ENCODE peak calls at places on chromosomes 6 and 20, in five cellular contexts. K is astrocyte of the cerebellum, N is GM06990, A is heart left ventricle, T is uterus. L is an unnamed sample.

GRCh38 chr20:57712851-57713504 is 3.2 kb upstream of the PMEPA1 start:
- DNase-seq in A (no peak), T (no peak), N (no peak), K (no peak), L (no peak)

GRCh38 chr6:29737707-29738630 is 14.7 kb downstream of the HLA-F start:
- DNase-seq in N (no peak), T (peak), K (peak), A (peak), L (peak)

GRCh38 chr6:109236140-109237081 is 141.1 kb downstream of the CEP57L1 start:
- DNase-seq in K (no peak), N (no peak), T (no peak), A (no peak), L (no peak)

GRCh38 chr6:69162811-69163210 is 527.7 kb downstream of the ADGRB3 start:
- DNase-seq in N (no peak), A (no peak), K (no peak), T (no peak), L (no peak)

GRCh38 chr6:144063744-144064401 is 31.5 kb downstream of the SF3B5 start:
- DNase-seq in A (peak), T (peak), K (no peak), N (peak), L (peak)

GRCh38 chr6:7108964-7109836 is 1.4 kb downstream of the RREB1 start:
- DNase-seq in K (peak), N (peak), A (peak), T (peak), L (peak)

GRCh38 chr6:30678964-30679726 is 6.3 kb upstream of the DHX16 start:
- DNase-seq in T (peak), N (peak), A (peak), K (peak), L (peak)

GRCh38 chr20:41349266-41349665 is 8.6 kb downstream of the LPIN3 start:
- DNase-seq in A (no peak), N (no peak), K (no peak), T (no peak), L (no peak)

GRCh38 chr6:122214605-122215318 is 184.7 kb upstream of the HSF2 start:
- DNase-seq in A (no peak), N (no peak), T (no peak), K (no peak), L (no peak)

GRCh38 chr20:24665741-24666191 is 196.3 kb downstream of the SYNDIG1 start:
- DNase-seq in T (no peak), N (no peak), K (no peak), A (no peak), L (no peak)

GRCh38 chr20:53943522-53944291 is 126.7 kb downstream of the BCAS1 start:
- DNase-seq in K (no peak), T (no peak), N (no peak), A (no peak), L (peak)

GRCh38 chr20:63977392-63978276 is 1.8 kb downstream of the SAMD10 start:
- DNase-seq in N (no peak), T (no peak), K (no peak), A (no peak), L (peak)

GRCh38 chr6:112017169-112017568 is 36.7 kb upstream of the CCN6 start:
- DNase-seq in N (no peak), K (no peak), T (no peak), A (no peak), L (no peak)

DNA sequence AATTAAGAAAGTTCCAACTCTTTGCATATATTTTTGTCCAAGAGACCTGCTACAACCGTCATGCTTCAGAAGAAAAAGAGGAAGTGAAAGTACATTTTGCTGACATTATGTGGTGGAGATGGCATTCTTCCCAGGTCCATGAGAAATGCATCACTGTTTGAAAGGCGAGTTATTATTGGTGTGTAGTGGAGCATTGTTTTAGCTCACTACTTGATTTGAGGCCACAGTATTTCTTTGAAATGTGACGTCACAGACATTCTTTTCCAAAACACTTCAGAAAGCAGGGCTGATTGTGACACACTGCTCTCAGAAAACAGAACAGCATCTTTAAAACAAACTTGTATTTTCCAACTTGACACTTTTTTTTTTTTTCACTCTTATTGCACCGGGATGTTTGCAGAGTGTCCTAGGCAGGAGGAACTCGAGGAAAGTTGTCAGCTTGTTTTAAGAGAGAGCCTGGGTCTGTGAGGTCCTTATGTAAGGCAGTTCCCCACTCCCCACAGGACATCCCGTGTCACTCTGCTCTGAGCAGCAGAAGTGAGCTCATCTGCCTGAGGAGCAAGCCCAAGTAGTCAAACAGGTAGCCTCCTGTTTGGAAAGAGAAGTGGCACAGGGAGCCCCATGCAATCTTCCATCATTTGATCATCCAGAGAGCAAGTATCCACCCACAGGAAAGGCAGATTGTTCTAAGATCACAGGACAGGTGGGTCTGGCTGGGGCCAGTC is 1.1 kb downstream of the SPTLC3 start:
- DNase-seq in K (peak), N (peak), A (no peak), T (peak), L (peak)
- H3K4me3 ChIP-seq in K (peak), N (no peak), A (peak), T (peak), L (peak)

GRCh38 chr6:132715204-132715603 is 1.3 kb upstream of the VNN1 start:
- DNase-seq in K (no peak), T (no peak), A (peak), N (no peak), L (peak)
- TF ChIP-seq CTCF in K (peak), T (no peak), A (peak), N (no peak), L (peak)

GRCh38 chr6:46490425-46491200 is 636 bp downstream of the RCAN2 start:
- DNase-seq in T (peak), A (peak), N (no peak), K (no peak), L (no peak)
- H3K4me3 ChIP-seq in T (peak), A (peak), N (no peak), K (peak), L (peak)

GRCh38 chr6:150877928-150878327 is 12.4 kb downstream of the MTHFD1L start:
- DNase-seq in T (no peak), A (no peak), N (no peak), K (no peak), L (no peak)
- TF ChIP-seq CTCF in T (no peak), A (no peak), N (no peak), K (no peak), L (no peak)

GRCh38 chr6:162119349-162119748 is 608.2 kb downstream of the PRKN start:
- DNase-seq in T (no peak), N (no peak), K (no peak), A (peak), L (peak)
- H3K4me3 ChIP-seq in T (no peak), N (no peak), K (no peak), A (no peak), L (no peak)

GRCh38 chr20:48541581-48542071 is 286.2 kb downstream of the PREX1 start:
- DNase-seq in N (peak), K (no peak), A (no peak), T (no peak), L (no peak)
- TF ChIP-seq CTCF in N (no peak), K (no peak), A (no peak), T (no peak), L (no peak)

GRCh38 chr6:146433881-146434741 is 109.5 kb upstream of the RAB32 start:
- DNase-seq in N (peak), A (no peak), K (no peak), T (no peak), L (no peak)
- H3K4me3 ChIP-seq in N (no peak), A (peak), K (peak), T (peak), L (peak)